ENCODE peak calls at places on chromosome 6, in seven cellular contexts. Y, T, U, B, S, O and L are unnamed samples.

GRCh38 chr6:56314683-56315523 is 67.5 kb upstream of the COL21A1 start:
- DNase-seq in U (peak), T (no peak), O (peak), S (no peak), Y (no peak), B (peak), L (peak)

GRCh38 chr6:82178084-82178758 is 69.3 kb downstream of the IBTK start:
- DNase-seq in O (no peak), U (peak), T (peak), B (peak), Y (peak), S (no peak), L (no peak)

GRCh38 chr6:155106456-155107107 is 111.5 kb downstream of the TIAM2 start:
- DNase-seq in U (no peak), B (peak), T (no peak), S (no peak), Y (no peak), O (no peak), L (peak)

GRCh38 chr6:16803294-16804006 is 42.2 kb upstream of the ATXN1 start:
- DNase-seq in Y (no peak), B (peak), T (peak), O (no peak), U (no peak), S (no peak), L (no peak)

GRCh38 chr6:44409207-44409796 is 21.8 kb downstream of the CDC5L start:
- DNase-seq in S (no peak), O (no peak), U (no peak), Y (no peak), T (no peak), B (no peak), L (no peak)

GRCh38 chr6:35611235-35611634 is 77.5 kb downstream of the FKBP5 start:
- DNase-seq in T (peak), S (no peak), U (no peak), O (no peak), B (peak), Y (peak), L (no peak)

GRCh38 chr6:168188310-168188973 is 109.4 kb upstream of the FRMD1 start:
- DNase-seq in O (no peak), S (no peak), U (no peak), Y (no peak), B (no peak), T (no peak), L (no peak)

GRCh38 chr6:106547053-106547414 is 82.3 kb downstream of the RTN4IP1 start:
- DNase-seq in S (no peak), B (no peak), Y (no peak), O (no peak), T (no peak), U (no peak), L (no peak)

GRCh38 chr6:82275686-82276085 is 28.1 kb upstream of the IBTK start:
- DNase-seq in S (no peak), Y (no peak), O (no peak), B (no peak), T (no peak), U (no peak), L (no peak)

GRCh38 chr6:125846292-125847024 is 55.7 kb downstream of the NCOA7 start:
- DNase-seq in U (no peak), Y (no peak), B (no peak), O (no peak), S (no peak), T (no peak), L (no peak)

GRCh38 chr6:3568396-3569082 is 111.7 kb upstream of the SLC22A23 start:
- DNase-seq in S (no peak), T (no peak), B (no peak), Y (no peak), O (no peak), U (no peak), L (no peak)

GRCh38 chr6:145651988-145652387 is 83.3 kb downstream of the EPM2A start:
- DNase-seq in S (no peak), T (no peak), Y (no peak), U (no peak), B (no peak), O (no peak), L (no peak)

GRCh38 chr6:145652572-145652971 is 82.7 kb downstream of the EPM2A start:
- DNase-seq in T (no peak), U (no peak), O (no peak), B (no peak), S (no peak), Y (no peak), L (no peak)

GRCh38 chr6:145660676-145661075 is 74.6 kb downstream of the EPM2A start:
- DNase-seq in T (no peak), B (no peak), U (no peak), S (no peak), O (no peak), Y (no peak), L (no peak)

DNA sequence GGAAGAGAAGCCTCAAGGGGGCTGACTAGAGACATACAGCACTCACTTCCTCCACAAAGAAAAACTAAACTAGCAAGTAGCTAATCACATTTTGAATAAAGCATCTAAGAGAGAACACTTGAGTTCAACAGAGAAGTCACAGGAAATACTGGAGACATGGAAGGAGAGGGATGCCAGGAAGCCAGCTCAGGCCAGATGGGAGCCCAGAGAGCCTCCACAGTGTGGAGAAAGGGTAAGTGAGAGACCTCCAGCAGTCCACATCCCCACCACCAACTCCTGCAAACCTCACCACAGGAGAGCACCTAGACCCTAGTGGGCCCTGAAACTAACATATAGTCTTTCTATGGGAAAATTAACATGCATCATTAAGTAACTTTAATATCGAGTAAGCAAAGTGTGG is 79.2 kb downstream of the EPM2A start:
- DNase-seq in S (no peak), Y (no peak), T (no peak), B (peak), O (no peak), U (no peak), L (no peak)
- TF ChIP-seq CTCF in S (no peak), Y (no peak), T (no peak), B (no peak), O (no peak), U (no peak), L (no peak)

GRCh38 chr6:52664991-52665686 is 5.8 kb upstream of the TMEM14A start:
- DNase-seq in T (no peak), S (no peak), U (no peak), O (no peak), B (no peak), Y (no peak), L (peak)
- H3K4me3 ChIP-seq in T (peak), S (peak), U (peak), O (peak), B (peak), Y (peak), L (peak)

DNA sequence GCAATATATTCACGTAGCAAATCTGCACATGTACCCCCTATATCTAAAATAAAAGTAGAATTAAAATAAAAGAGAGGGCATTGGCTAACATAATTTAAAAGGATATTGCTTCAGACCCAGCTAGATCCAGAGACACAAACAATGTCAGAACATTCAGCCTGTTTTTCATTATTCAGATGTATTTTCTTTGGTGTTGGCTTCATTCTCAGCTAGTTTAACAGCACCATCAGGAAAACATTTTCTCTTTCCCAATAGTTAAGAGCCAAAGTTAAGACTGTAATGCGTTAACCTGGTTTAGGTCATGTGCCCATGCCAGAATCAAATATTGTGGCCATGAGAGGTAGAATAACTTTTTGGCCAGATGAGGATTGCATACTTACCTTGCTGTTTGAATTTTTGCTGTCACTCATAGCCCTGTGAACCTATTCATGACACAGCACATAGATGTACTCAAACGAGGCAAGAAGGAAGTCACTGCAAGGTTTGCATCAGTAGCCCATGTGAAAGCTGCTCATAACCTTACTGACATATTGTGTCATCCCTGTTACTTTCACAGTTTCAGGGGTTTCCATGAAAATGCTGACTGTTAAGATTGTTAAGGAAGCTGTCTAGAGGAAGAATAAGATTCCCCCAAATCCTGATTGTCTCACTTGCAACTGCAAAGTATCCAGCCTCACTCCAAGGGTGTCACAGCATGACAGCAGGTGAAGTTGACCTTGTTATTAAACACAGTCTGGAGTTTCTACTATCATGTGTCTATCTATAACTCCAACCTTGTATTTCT is 233.1 kb downstream of the PACRG start:
- DNase-seq in B (no peak), T (no peak), O (no peak), Y (no peak), S (no peak), U (no peak), L (no peak)
- TF ChIP-seq CTCF in B (no peak), T (no peak), O (no peak), Y (no peak), S (no peak), U (no peak), L (no peak)

GRCh38 chr6:10595731-10596664 is 74.8 kb downstream of the GCNT2 start:
- DNase-seq in U (no peak), S (no peak), Y (no peak), B (no peak), T (peak), O (no peak), L (no peak)
- H3K4me3 ChIP-seq in U (no peak), S (no peak), Y (no peak), B (no peak), T (no peak), O (no peak), L (no peak)

GRCh38 chr6:42224222-42225042 is 6.8 kb upstream of the MRPS10 start:
- DNase-seq in T (peak), U (peak), O (no peak), S (no peak), Y (peak), B (peak), L (peak)
- TF ChIP-seq CTCF in T (no peak), U (no peak), O (no peak), S (no peak), Y (no peak), B (no peak), L (no peak)